ENCODE peak calls at places on chromosomes 1 and 21, in five cellular contexts. P, Z, N, U and E are unnamed samples.

GRCh38 chr1:244256086-244256485 is 195.6 kb downstream of the ADSS2 start:
- DNase-seq in U (no peak), Z (no peak), N (no peak), P (no peak), E (peak)

GRCh38 chr1:193434319-193434718 is 247.9 kb upstream of the B3GALT2 start:
- DNase-seq in N (no peak), U (no peak), P (no peak), Z (peak), E (no peak)

GRCh38 chr1:24186993-24187790 is at the start of gene IFNLR1:
- DNase-seq in P (no peak), U (peak), Z (no peak), N (peak), E (no peak)

GRCh38 chr21:43331962-43332458 is 94.9 kb downstream of the SIK1 start:
- DNase-seq in N (no peak), P (no peak), Z (peak), U (no peak), E (no peak)

GRCh38 chr21:46183910-46184624 is at the start of gene SPATC1L:
- DNase-seq in P (peak), U (no peak), N (peak), Z (peak), E (peak)

GRCh38 chr1:113652773-113653172 is 106.5 kb downstream of the PHTF1 start:
- DNase-seq in Z (no peak), N (no peak), U (no peak), P (no peak), E (no peak)

GRCh38 chr1:220787069-220787614 is 429 bp downstream of the MTARC1 start:
- DNase-seq in N (no peak), Z (no peak), P (no peak), U (peak), E (peak)

GRCh38 chr1:76218888-76219588 is 144.5 kb downstream of the ST6GALNAC3 start:
- DNase-seq in Z (no peak), N (no peak), U (no peak), P (no peak), E (no peak)

GRCh38 chr1:152115344-152115743 is at the start of gene TCHH:
- DNase-seq in Z (no peak), U (no peak), N (no peak), P (no peak), E (no peak)

GRCh38 chr1:4161271-4162006 is 261.4 kb upstream of the C1orf174 start:
- DNase-seq in U (no peak), N (no peak), P (no peak), Z (no peak), E (no peak)

DNA sequence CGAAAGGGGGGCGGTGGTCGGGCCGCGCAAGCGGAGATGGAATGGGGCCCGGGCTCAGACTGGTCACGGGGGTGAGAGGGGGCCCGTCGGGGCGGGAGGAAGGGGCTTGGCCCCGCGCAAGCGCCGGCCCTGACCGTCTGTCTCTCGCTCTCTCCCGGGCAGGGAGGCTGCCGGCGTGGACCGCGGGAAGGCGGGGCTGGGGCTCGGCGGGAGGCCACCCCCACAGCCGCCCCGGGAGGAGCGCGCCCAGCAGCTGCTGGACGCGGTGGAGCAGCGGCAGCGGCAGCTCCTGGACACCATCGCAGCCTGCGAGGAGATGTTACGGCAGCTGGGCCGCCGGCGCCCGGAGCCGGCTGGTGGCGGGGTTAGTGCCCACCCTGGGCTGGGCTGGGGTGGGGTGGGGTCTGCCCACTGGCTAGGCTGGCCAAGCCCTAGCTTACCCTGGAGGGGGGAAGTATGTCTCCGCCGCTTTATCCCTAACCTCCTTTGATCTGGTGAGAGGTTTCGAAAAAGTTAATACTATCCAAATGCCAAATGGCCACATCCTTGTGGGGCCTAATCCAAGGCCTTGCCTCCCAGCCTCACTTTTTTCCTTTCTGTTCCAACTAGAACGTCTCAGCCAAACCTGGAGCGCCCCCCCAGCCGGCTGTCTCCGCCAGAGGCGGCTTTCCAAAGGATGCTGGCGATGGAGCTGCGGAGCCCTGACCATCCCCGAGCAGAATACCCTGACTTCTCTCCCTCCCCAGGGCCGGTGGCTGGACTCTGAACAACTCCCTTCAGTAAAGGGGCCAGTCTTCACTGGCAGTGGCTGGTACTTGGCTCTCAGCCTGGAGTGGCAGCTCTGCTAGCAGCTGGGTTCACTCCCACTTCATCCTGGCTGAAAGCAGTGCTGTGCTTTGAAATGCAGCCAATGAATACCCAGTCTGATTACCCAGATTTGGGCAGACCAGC is 636 bp upstream of the YRDC start:
- DNase-seq in Z (peak), U (peak), N (peak), P (no peak), E (peak)
- TF ChIP-seq CTCF in Z (no peak), U (no peak), N (no peak), P (no peak), E (no peak)

GRCh38 chr1:28415246-28415645 is 45.7 kb downstream of the PHACTR4 start:
- DNase-seq in P (no peak), Z (no peak), U (no peak), N (no peak), E (no peak)
- TF ChIP-seq CTCF in P (no peak), Z (no peak), U (no peak), N (no peak), E (no peak)

GRCh38 chr1:84674021-84674420 is 16.2 kb downstream of the SSX2IP start:
- DNase-seq in Z (no peak), N (no peak), P (no peak), U (no peak), E (no peak)

GRCh38 chr1:84665703-84666317 is 24.5 kb downstream of the SSX2IP start:
- DNase-seq in Z (peak), U (no peak), N (no peak), P (no peak), E (no peak)

GRCh38 chr1:84669831-84670230 is 20.4 kb downstream of the SSX2IP start:
- DNase-seq in P (no peak), U (no peak), N (no peak), Z (no peak), E (no peak)

GRCh38 chr1:84672080-84672735 is 18.1 kb downstream of the SSX2IP start:
- DNase-seq in N (no peak), U (no peak), Z (no peak), P (no peak), E (no peak)

DNA sequence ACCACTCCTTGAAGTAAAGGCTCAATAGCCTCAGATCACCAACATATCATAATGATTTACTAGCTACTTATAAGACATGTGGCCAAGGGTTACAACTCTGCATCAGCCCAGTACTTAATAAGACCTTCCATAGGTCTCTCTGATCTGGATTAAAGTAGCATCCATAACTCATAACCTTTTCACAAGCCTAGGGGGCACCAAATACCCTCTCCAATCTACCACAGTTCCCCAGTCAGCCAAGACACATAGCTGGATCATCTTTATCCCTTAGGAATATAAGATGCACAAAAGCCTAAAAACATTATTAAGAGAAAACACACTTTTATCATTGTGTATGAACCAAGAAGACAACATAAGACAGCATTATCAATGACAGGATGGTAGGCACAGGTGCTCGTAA is 22.1 kb downstream of the SSX2IP start:
- DNase-seq in U (no peak), N (no peak), Z (no peak), P (no peak), E (no peak)
- TF ChIP-seq CTCF in U (no peak), N (peak), Z (peak), P (peak), E (no peak)

GRCh38 chr1:227562037-227562436 is 1.3 kb upstream of the ZNF678 start:
- DNase-seq in N (no peak), Z (no peak), P (no peak), U (no peak), E (no peak)

GRCh38 chr1:227563319-227564201 is at the start of gene ZNF678:
- DNase-seq in U (peak), N (peak), Z (peak), P (peak), E (peak)

GRCh38 chr1:227561303-227561702 is 2.1 kb upstream of the ZNF678 start:
- DNase-seq in N (peak), U (no peak), Z (no peak), P (no peak), E (no peak)

GRCh38 chr1:227560814-227561213 is 2.5 kb upstream of the ZNF678 start:
- DNase-seq in Z (no peak), P (no peak), U (no peak), N (peak), E (peak)

GRCh38 chr1:227562923-227563318 is 435 bp upstream of the ZNF678 start:
- DNase-seq in P (no peak), U (no peak), N (no peak), Z (no peak), E (no peak)
- TF ChIP-seq CTCF in P (no peak), U (no peak), N (no peak), Z (no peak), E (no peak)

GRCh38 chr1:25217598-25218232 is 14.6 kb downstream of the SYF2 start:
- DNase-seq in U (no peak), N (no peak), Z (no peak), P (no peak), E (no peak)
- TF ChIP-seq CTCF in U (no peak), N (no peak), Z (no peak), P (no peak), E (no peak)